ENCODE peak calls at places on chromosomes 6 and 20, in five cellular contexts. P is effector CD4-positive, alpha-beta T cell; X is CD4-positive, alpha-beta T cell; S is COR-L47; U is cortex of kidney. Z is an unnamed sample.

GRCh38 chr6:43977404-43978111 is 149.7 kb downstream of the MRPL14 start:
- DNase-seq in S (no peak), P (no peak), X (no peak), U (no peak), Z (no peak)

GRCh38 chr6:43738877-43739641 is 31.0 kb upstream of the VEGFA start:
- DNase-seq in X (no peak), U (no peak), S (no peak), P (no peak), Z (no peak)

GRCh38 chr6:43146228-43146627 is 24.8 kb upstream of the SRF start:
- DNase-seq in X (no peak), S (no peak), U (no peak), P (no peak), Z (no peak)

GRCh38 chr6:30169658-30170614 is 6.6 kb downstream of the TRIM15 start:
- DNase-seq in X (no peak), S (no peak), P (no peak), U (no peak), Z (peak; percentile 36)

GRCh38 chr6:13013681-13014550 is 297.3 kb downstream of the PHACTR1 start:
- DNase-seq in X (no peak), U (no peak), S (no peak), P (no peak), Z (peak; percentile 2)

GRCh38 chr6:53322188-53323029 is 26.3 kb downstream of the ELOVL5 start:
- DNase-seq in U (no peak), X (no peak), S (no peak), P (no peak), Z (peak; percentile 60)

GRCh38 chr6:118644007-118644406 is 7.4 kb downstream of the CEP85L start:
- DNase-seq in P (no peak), S (no peak), X (no peak), U (no peak), Z (peak; percentile 55)

GRCh38 chr20:46568570-46569129 is 18.2 kb upstream of the OCSTAMP start:
- DNase-seq in S (peak; percentile 97), P (no peak), U (no peak), X (no peak), Z (peak; percentile 88)

GRCh38 chr6:149441740-149442139 is 41.7 kb downstream of the SUMO4 start:
- DNase-seq in X (no peak), S (no peak), U (no peak), P (no peak), Z (no peak)

GRCh38 chr20:62860391-62860923 is 1.2 kb downstream of the TCFL5 start:
- DNase-seq in S (peak; percentile 54), P (no peak), U (no peak), X (no peak), Z (peak; percentile 35)

GRCh38 chr20:37347891-37348642 is 2.1 kb downstream of the SRC start:
- DNase-seq in P (no peak), U (no peak), X (no peak), S (no peak), Z (no peak)